ENCODE peak calls at places on chromosome 21, in five cellular contexts. E, L, Z, N and T are unnamed samples.

GRCh38 chr21:26457817-26458216 is 115.3 kb downstream of the CYYR1 start:
- DNase-seq in Z (no peak), N (no peak), E (no peak), L (no peak), T (no peak)

GRCh38 chr21:27423073-27423472 is 456.2 kb upstream of the ADAMTS5 start:
- DNase-seq in E (no peak), Z (peak; percentile 95), N (no peak), L (no peak), T (no peak)

GRCh38 chr21:35072960-35073359 is 23.9 kb upstream of the RUNX1 start:
- DNase-seq in N (no peak), L (no peak), E (no peak), Z (peak; percentile 79), T (no peak)

GRCh38 chr21:38359090-38359489 is 102.3 kb downstream of the KCNJ15 start:
- DNase-seq in L (no peak), E (no peak), Z (no peak), N (no peak), T (no peak)

GRCh38 chr21:37532868-37533780 is 166.6 kb downstream of the DYRK1A start:
- DNase-seq in Z (peak; percentile 60), E (peak; percentile 78), N (no peak), L (no peak), T (peak; percentile 4)

GRCh38 chr21:32597205-32597604 is 11.9 kb upstream of the TCP10L start:
- DNase-seq in L (no peak), E (no peak), Z (peak; percentile 74), N (no peak), T (peak; percentile 10)

GRCh38 chr21:20647603-20648002 is 350.6 kb upstream of the NCAM2 start:
- DNase-seq in N (no peak), E (no peak), Z (peak; percentile 53), L (no peak), T (no peak)

GRCh38 chr21:45006536-45007079 is 66.8 kb downstream of the SLX9 start:
- DNase-seq in L (no peak), E (no peak), N (no peak), Z (no peak), T (no peak)

GRCh38 chr21:37568916-37569315 is 202.3 kb downstream of the DYRK1A start:
- DNase-seq in L (no peak), N (no peak), E (no peak), Z (no peak), T (no peak)

GRCh38 chr21:45534591-45535331 is 7.5 kb downstream of the SLC19A1 start:
- DNase-seq in Z (peak; percentile 34), E (peak; percentile 59), N (no peak), L (peak; percentile 9), T (no peak)

GRCh38 chr21:39385299-39386145 is 36.6 kb upstream of the HMGN1 start:
- DNase-seq in Z (peak; percentile 89), N (peak; percentile 37), L (peak; percentile 73), E (peak; percentile 90), T (peak; percentile 84)

GRCh38 chr21:42781150-42781980 is 98.0 kb downstream of the WDR4 start:
- DNase-seq in Z (no peak), E (no peak), L (peak; percentile 31), N (no peak), T (peak; percentile 53)

GRCh38 chr21:44582980-44583799 is 2.8 kb upstream of the KRTAP10-5 start:
- DNase-seq in L (no peak), E (no peak), N (no peak), Z (peak; percentile 2), T (no peak)

GRCh38 chr21:45251635-45252447 is 35.9 kb downstream of the POFUT2 start:
- DNase-seq in E (no peak), N (no peak), Z (no peak), L (no peak), T (no peak)

GRCh38 chr21:34986561-34987533 is 62.3 kb downstream of the RUNX1 start:
- DNase-seq in Z (peak; percentile 92), L (peak; percentile 78), E (peak; percentile 87), N (peak; percentile 46), T (no peak)

GRCh38 chr21:34020934-34021553 is 52.3 kb upstream of the MRPS6 start:
- DNase-seq in L (no peak), E (peak; percentile 23), Z (no peak), N (no peak), T (no peak)

GRCh38 chr21:25788677-25789076 is 53.9 kb downstream of the GABPA start:
- DNase-seq in Z (no peak), E (no peak), N (no peak), L (no peak), T (no peak)

GRCh38 chr21:31354122-31354521 is 10.1 kb upstream of the TIAM1 start:
- DNase-seq in L (no peak), N (no peak), E (no peak), Z (no peak), T (no peak)

GRCh38 chr21:34199121-34199910 is 125.9 kb downstream of the MRPS6 start:
- DNase-seq in N (no peak), E (peak; percentile 11), Z (peak; percentile 66), L (no peak), T (no peak)

GRCh38 chr21:25371831-25372434 is 235.3 kb downstream of the MRPL39 start:
- DNase-seq in L (no peak), N (no peak), Z (no peak), E (no peak), T (no peak)

GRCh38 chr21:45386728-45387371 is 18.1 kb upstream of the COL18A1 start:
- DNase-seq in E (peak; percentile 48), N (no peak), Z (peak; percentile 94), L (no peak), T (no peak)

GRCh38 chr21:35323947-35324346 is 274.8 kb upstream of the RUNX1 start:
- DNase-seq in E (no peak), Z (peak; percentile 35), L (no peak), N (no peak), T (no peak)

GRCh38 chr21:15390049-15390448 is 325.2 kb upstream of the NRIP1 start:
- DNase-seq in N (no peak), L (no peak), E (no peak), Z (no peak), T (no peak)

GRCh38 chr21:33490991-33491372 is 534 bp downstream of the DNAJC28 start:
- DNase-seq in L (no peak), E (no peak), Z (peak; percentile 19), N (no peak), T (no peak)

GRCh38 chr21:39900491-39900890 is 33.3 kb downstream of the PCP4 start:
- DNase-seq in N (no peak), Z (no peak), E (no peak), L (no peak), T (no peak)

GRCh38 chr21:37606549-37606948 is 240.0 kb downstream of the DYRK1A start:
- DNase-seq in N (no peak), E (no peak), Z (no peak), L (no peak), T (no peak)

GRCh38 chr21:45015469-45015860 is 58.9 kb upstream of the ADARB1 start:
- DNase-seq in E (no peak), L (no peak), Z (no peak), N (no peak), T (no peak)

GRCh38 chr21:45607021-45607921 is 36.3 kb upstream of the PCBP3 start:
- DNase-seq in E (no peak), Z (peak; percentile 22), N (peak; percentile 33), L (peak; percentile 44), T (no peak)

GRCh38 chr21:46254208-46254975 is 25.8 kb upstream of the LSS start:
- DNase-seq in Z (no peak), N (no peak), E (peak; percentile 30), L (no peak), T (no peak)

GRCh38 chr21:46397211-46397905 is 61.3 kb upstream of the DIP2A start:
- DNase-seq in E (no peak), N (no peak), Z (no peak), L (no peak), T (no peak)

GRCh38 chr21:28144653-28145052 is 848.0 kb downstream of the LTN1 start:
- DNase-seq in N (no peak), E (no peak), L (no peak), Z (no peak), T (no peak)

GRCh38 chr21:35217504-35218060 is 168.5 kb upstream of the RUNX1 start:
- DNase-seq in Z (peak; percentile 89), L (no peak), N (no peak), E (no peak), T (peak; percentile 84)

GRCh38 chr21:15549671-15550070 is 180.1 kb upstream of the USP25 start:
- DNase-seq in L (no peak), N (no peak), E (no peak), Z (peak; percentile 60), T (no peak)

GRCh38 chr21:18369115-18369514 is 34.5 kb downstream of the TMPRSS15 start:
- DNase-seq in E (peak; percentile 30), L (no peak), N (no peak), Z (peak; percentile 72), T (no peak)

GRCh38 chr21:46172863-46173528 is 11.3 kb downstream of the SPATC1L start:
- DNase-seq in E (no peak), Z (no peak), N (no peak), L (no peak), T (no peak)

GRCh38 chr21:31343680-31344480 is at the start of gene TIAM1:
- DNase-seq in Z (peak; percentile 81), E (peak; percentile 34), N (no peak), L (peak; percentile 27), T (no peak)

GRCh38 chr21:38816400-38816973 is 10.8 kb downstream of the ETS2 start:
- DNase-seq in Z (no peak), E (no peak), L (no peak), N (no peak), T (no peak)

GRCh38 chr21:32298148-32298559 is 501 bp upstream of the MRAP start:
- DNase-seq in E (no peak), N (no peak), L (no peak), Z (peak; percentile 80), T (no peak)